ENCODE peak calls at places on chromosomes 6 and 20, in ten cellular contexts. P is lung microvascular endothelial cell, V is epithelial cell of esophagus, M is progenitor cell of endocrine pancreas, X is body of pancreas, Z is Right ventricle myocardium superior, C is NCI-H345, W is SW 1271, L is mesenchymal stem cell, H is T1000. I is an unnamed sample.

GRCh38 chr20:36768768-36769430 is 4.7 kb downstream of the DSN1 start:
- DNase-seq in P (peak), V (peak), M (no peak), X (no peak), Z (no peak), C (no peak), W (no peak), L (peak), H (no peak), I (no peak)

GRCh38 chr20:47727170-47727880 is 58.0 kb downstream of the SULF2 start:
- DNase-seq in P (no peak), V (no peak), M (no peak), X (peak), Z (peak), C (no peak), W (no peak), L (no peak), H (no peak), I (peak)

GRCh38 chr6:37820713-37821069 is 1.2 kb downstream of the ZFAND3 start:
- DNase-seq in P (peak), V (peak), M (no peak), X (no peak), Z (no peak), C (peak), W (no peak), L (peak), H (no peak), I (no peak)

GRCh38 chr20:47466193-47466592 is 35.5 kb upstream of the NCOA3 start:
- DNase-seq in P (no peak), V (no peak), M (no peak), X (no peak), Z (no peak), C (no peak), W (no peak), L (no peak), H (no peak), I (no peak)

GRCh38 chr6:53827485-53827884 is 32.7 kb downstream of the LRRC1 start:
- DNase-seq in P (peak), V (peak), M (no peak), X (no peak), Z (no peak), C (no peak), W (no peak), L (no peak), H (no peak), I (peak)

GRCh38 chr6:15429146-15430110 is 183.6 kb downstream of the JARID2 start:
- DNase-seq in P (no peak), V (peak), M (no peak), X (no peak), Z (no peak), C (no peak), W (no peak), L (peak), H (no peak), I (no peak)

GRCh38 chr20:52987295-52987694 is 15.1 kb downstream of the TSHZ2 start:
- DNase-seq in P (no peak), V (no peak), M (no peak), X (no peak), Z (no peak), C (no peak), W (no peak), L (no peak), H (no peak), I (no peak)

GRCh38 chr6:168162366-168162765 is 83.4 kb upstream of the FRMD1 start:
- DNase-seq in P (no peak), V (no peak), M (no peak), X (no peak), Z (no peak), C (no peak), W (no peak), L (no peak), H (no peak), I (peak)

GRCh38 chr20:34083137-34083536 is 28.9 kb downstream of the EIF2S2 start:
- DNase-seq in P (peak), V (peak), M (no peak), X (peak), Z (peak), C (no peak), W (no peak), L (peak), H (peak), I (peak)

GRCh38 chr6:157203312-157203744 is 120.0 kb downstream of the TMEM242 start:
- DNase-seq in P (no peak), V (no peak), M (no peak), X (peak), Z (no peak), C (peak), W (no peak), L (no peak), H (no peak), I (no peak)

GRCh38 chr6:44538841-44539240 is 151.3 kb downstream of the CDC5L start:
- DNase-seq in P (no peak), V (no peak), M (no peak), X (no peak), Z (no peak), C (no peak), W (no peak), L (no peak), H (no peak), I (no peak)

GRCh38 chr20:63448050-63448449 is 24.4 kb downstream of the KCNQ2 start:
- DNase-seq in P (no peak), V (no peak), M (no peak), X (no peak), Z (no peak), C (no peak), W (no peak), L (no peak), H (no peak), I (peak)

GRCh38 chr6:157839606-157840005 is 16.6 kb downstream of the SNX9 start:
- DNase-seq in P (no peak), V (no peak), M (no peak), X (no peak), Z (no peak), C (no peak), W (no peak), L (no peak), H (no peak), I (no peak)

GRCh38 chr6:56652994-56653393 is 10.3 kb upstream of the DST start:
- DNase-seq in P (no peak), V (peak), M (no peak), X (no peak), Z (no peak), C (no peak), W (no peak), L (peak), H (no peak), I (no peak)

GRCh38 chr6:1949533-1949932 is 295.9 kb downstream of the GMDS start:
- DNase-seq in P (no peak), V (peak), M (no peak), X (no peak), Z (no peak), C (no peak), W (no peak), L (no peak), H (no peak), I (no peak)

GRCh38 chr20:8854566-8854965 is 214.3 kb upstream of the PLCB4 start:
- DNase-seq in P (no peak), V (no peak), M (no peak), X (peak), Z (peak), C (no peak), W (no peak), L (peak), H (no peak), I (no peak)

GRCh38 chr20:63696628-63697356 is at the start of gene TNFRSF6B:
- DNase-seq in P (peak), V (peak), M (no peak), X (no peak), Z (peak), C (no peak), W (no peak), L (peak), H (no peak), I (no peak)

GRCh38 chr6:149560736-149561135 is 5.4 kb upstream of the GINM1 start:
- DNase-seq in P (peak), V (peak), M (no peak), X (no peak), Z (no peak), C (no peak), W (no peak), L (peak), H (no peak), I (no peak)

GRCh38 chr20:9156529-9157280 is 87.8 kb downstream of the PLCB4 start:
- DNase-seq in P (no peak), V (no peak), M (no peak), X (no peak), Z (no peak), C (no peak), W (no peak), L (peak), H (no peak), I (no peak)

GRCh38 chr6:16909599-16910360 is 148.5 kb upstream of the ATXN1 start:
- DNase-seq in P (no peak), V (no peak), M (no peak), X (no peak), Z (no peak), C (no peak), W (no peak), L (peak), H (no peak), I (no peak)

GRCh38 chr20:32241807-32242206 is 34.1 kb downstream of the POFUT1 start:
- DNase-seq in P (no peak), V (no peak), M (no peak), X (no peak), Z (no peak), C (no peak), W (no peak), L (no peak), H (no peak), I (no peak)

GRCh38 chr6:133609404-133610270 is 279.3 kb upstream of the TCF21 start:
- DNase-seq in P (peak), V (peak), M (no peak), X (no peak), Z (no peak), C (no peak), W (peak), L (peak), H (peak), I (no peak)

GRCh38 chr20:49228676-49229075 is 9.5 kb downstream of the DDX27 start:
- DNase-seq in P (no peak), V (no peak), M (no peak), X (no peak), Z (no peak), C (peak), W (no peak), L (no peak), H (no peak), I (no peak)

GRCh38 chr6:35719407-35719829 is 17.4 kb upstream of the ARMC12 start:
- DNase-seq in P (no peak), V (no peak), M (no peak), X (no peak), Z (no peak), C (no peak), W (no peak), L (no peak), H (no peak), I (no peak)

GRCh38 chr6:147331401-147331800 is 127.2 kb downstream of the STXBP5 start:
- DNase-seq in P (no peak), V (no peak), M (no peak), X (no peak), Z (no peak), C (no peak), W (no peak), L (no peak), H (no peak), I (no peak)

GRCh38 chr20:36249450-36249849 is 13.2 kb downstream of the AAR2 start:
- DNase-seq in P (no peak), V (no peak), M (no peak), X (no peak), Z (no peak), C (no peak), W (no peak), L (no peak), H (no peak), I (no peak)

GRCh38 chr6:118680452-118681095 is 29.2 kb upstream of the CEP85L start:
- DNase-seq in P (no peak), V (no peak), M (no peak), X (no peak), Z (no peak), C (no peak), W (no peak), L (peak), H (no peak), I (no peak)

GRCh38 chr20:50508171-50508761 is 1.9 kb upstream of the PTPN1 start:
- DNase-seq in P (no peak), V (no peak), M (no peak), X (no peak), Z (no peak), C (no peak), W (peak), L (no peak), H (no peak), I (no peak)

GRCh38 chr20:63394069-63394468 is 32.9 kb upstream of the CHRNA4 start:
- DNase-seq in P (no peak), V (no peak), M (no peak), X (no peak), Z (no peak), C (no peak), W (no peak), L (no peak), H (no peak), I (no peak)

GRCh38 chr20:7667194-7667593 is 273.1 kb downstream of the HAO1 start:
- DNase-seq in P (peak), V (peak), M (no peak), X (no peak), Z (no peak), C (no peak), W (no peak), L (no peak), H (no peak), I (no peak)

GRCh38 chr20:7702141-7702540 is 238.1 kb downstream of the HAO1 start:
- DNase-seq in P (no peak), V (no peak), M (no peak), X (no peak), Z (no peak), C (no peak), W (no peak), L (no peak), H (no peak), I (no peak)

GRCh38 chr6:157556671-157557430 is 175.9 kb downstream of the ZDHHC14 start:
- DNase-seq in P (no peak), V (no peak), M (no peak), X (peak), Z (no peak), C (peak), W (no peak), L (no peak), H (no peak), I (peak)

GRCh38 chr20:20897922-20898321 is 185.5 kb upstream of the RALGAPA2 start:
- DNase-seq in P (no peak), V (no peak), M (no peak), X (no peak), Z (no peak), C (no peak), W (no peak), L (no peak), H (no peak), I (no peak)

GRCh38 chr20:52937701-52938100 is 34.5 kb upstream of the TSHZ2 start:
- DNase-seq in P (no peak), V (no peak), M (no peak), X (no peak), Z (no peak), C (no peak), W (no peak), L (peak), H (no peak), I (no peak)

GRCh38 chr6:15914553-15914952 is 214.3 kb upstream of the MYLIP start:
- DNase-seq in P (no peak), V (no peak), M (no peak), X (no peak), Z (no peak), C (no peak), W (no peak), L (no peak), H (no peak), I (no peak)